ENCODE peak calls at places on chromosomes 5 and 9, in nine cellular contexts. R, B, E, J, V, S, H, K and Q are unnamed samples.

GRCh38 chr5:132830436-132831094 is at the start of gene SHROOM1:
- DNase-seq in R (peak; percentile 66), B (peak; percentile 13), E (peak; percentile 84), J (peak; percentile 27), V (peak; percentile 55), S (peak; percentile 79), H (no peak), K (no peak), Q (peak; percentile 86)

GRCh38 chr5:150587830-150588494 is 52.5 kb upstream of the SYNPO start:
- DNase-seq in R (no peak), B (no peak), E (peak; percentile 15), J (no peak), V (peak; percentile 58), S (no peak), H (no peak), K (no peak), Q (no peak)

GRCh38 chr5:151624486-151624885 is 33.4 kb upstream of the FAT2 start:
- DNase-seq in R (no peak), B (no peak), E (no peak), J (no peak), V (peak; percentile 52), S (no peak), H (no peak), K (no peak), Q (no peak)

GRCh38 chr5:72920690-72921089 is 35.2 kb upstream of the FCHO2 start:
- DNase-seq in R (no peak), B (peak; percentile 27), E (peak; percentile 74), J (no peak), V (peak; percentile 43), S (no peak), H (no peak), K (no peak), Q (no peak)

GRCh38 chr5:93088997-93089396 is 492.0 kb downstream of the NR2F1-AS1 start:
- DNase-seq in R (no peak), B (no peak), E (no peak), J (no peak), V (no peak), S (no peak), H (no peak), K (no peak), Q (no peak)

GRCh38 chr5:175609504-175609903 is 48.4 kb upstream of the HRH2 start:
- DNase-seq in R (no peak), B (no peak), E (no peak), J (no peak), V (no peak), S (no peak), H (no peak), K (no peak), Q (no peak)

GRCh38 chr5:50720061-50720460 is 53.6 kb downstream of the PARP8 start:
- DNase-seq in R (no peak), B (no peak), E (no peak), J (no peak), V (no peak), S (no peak), H (no peak), K (no peak), Q (no peak)

GRCh38 chr5:13339022-13339421 is 605.5 kb downstream of the DNAH5 start:
- DNase-seq in R (no peak), B (no peak), E (no peak), J (no peak), V (no peak), S (no peak), H (no peak), K (no peak), Q (no peak)

GRCh38 chr5:42507451-42508092 is 84.3 kb downstream of the GHR start:
- DNase-seq in R (no peak), B (no peak), E (no peak), J (no peak), V (peak; percentile 12), S (no peak), H (no peak), K (no peak), Q (no peak)

GRCh38 chr5:108634251-108634950 is 113.3 kb upstream of the FER start:
- DNase-seq in R (no peak), B (no peak), E (no peak), J (no peak), V (peak; percentile 49), S (no peak), H (no peak), K (no peak), Q (peak; percentile 27)

GRCh38 chr5:103090791-103091190 is 29.1 kb downstream of the GIN1 start:
- DNase-seq in R (no peak), B (no peak), E (no peak), J (no peak), V (no peak), S (no peak), H (no peak), K (no peak), Q (no peak)

GRCh38 chr9:37350486-37351190 is 71.9 kb upstream of the GRHPR start:
- DNase-seq in R (no peak), B (peak; percentile 68), E (peak; percentile 69), J (no peak), V (no peak), S (no peak), H (no peak), K (no peak), Q (peak; percentile 31)

GRCh38 chr9:114731701-114732100 is 49.7 kb upstream of the TEX48 start:
- DNase-seq in R (peak; percentile 31), B (no peak), E (no peak), J (no peak), V (no peak), S (no peak), H (no peak), K (no peak), Q (no peak)

GRCh38 chr5:33701251-33701650 is 190.5 kb downstream of the ADAMTS12 start:
- DNase-seq in R (no peak), B (peak; percentile 60), E (peak; percentile 41), J (no peak), V (no peak), S (no peak), H (no peak), K (no peak), Q (peak; percentile 71)

GRCh38 chr5:124456244-124456643 is 290.2 kb downstream of the ZNF608 start:
- DNase-seq in R (no peak), B (no peak), E (no peak), J (no peak), V (no peak), S (no peak), H (no peak), K (no peak), Q (no peak)

GRCh38 chr5:138770291-138770690 is 17.1 kb downstream of the CTNNA1 start:
- DNase-seq in R (no peak), B (no peak), E (no peak), J (no peak), V (no peak), S (no peak), H (no peak), K (no peak), Q (no peak)

GRCh38 chr5:42522783-42523182 is 99.5 kb downstream of the GHR start:
- DNase-seq in R (no peak), B (no peak), E (no peak), J (no peak), V (no peak), S (no peak), H (no peak), K (no peak), Q (no peak)

GRCh38 chr9:33270146-33270545 is 5.3 kb downstream of the CHMP5 start:
- DNase-seq in R (no peak), B (no peak), E (no peak), J (no peak), V (no peak), S (no peak), H (no peak), K (no peak), Q (no peak)

GRCh38 chr5:36880761-36881160 is 4.2 kb downstream of the NIPBL start:
- DNase-seq in R (no peak), B (no peak), E (peak; percentile 12), J (no peak), V (no peak), S (no peak), H (no peak), K (no peak), Q (no peak)

GRCh38 chr5:131221888-131222287 is 42.0 kb upstream of the CDC42SE2 start:
- DNase-seq in R (no peak), B (peak; percentile 10), E (peak; percentile 64), J (no peak), V (peak; percentile 17), S (no peak), H (no peak), K (no peak), Q (peak; percentile 29)

GRCh38 chr5:171316258-171317121 is 7.4 kb downstream of the TLX3 start:
- DNase-seq in R (no peak), B (no peak), E (no peak), J (no peak), V (no peak), S (no peak), H (no peak), K (no peak), Q (peak; percentile 43)

GRCh38 chr5:74639538-74640449 is 734 bp downstream of the ENC1 start:
- DNase-seq in R (no peak), B (peak; percentile 64), E (peak; percentile 61), J (peak; percentile 40), V (peak; percentile 60), S (no peak), H (peak; percentile 52), K (no peak), Q (peak; percentile 53)

GRCh38 chr9:123322771-123323481 is 33.1 kb upstream of the CRB2 start:
- DNase-seq in R (no peak), B (no peak), E (no peak), J (peak; percentile 78), V (no peak), S (no peak), H (peak; percentile 80), K (no peak), Q (no peak)

GRCh38 chr9:37559125-37559524 is 17.1 kb downstream of the FBXO10 start:
- DNase-seq in R (no peak), B (no peak), E (no peak), J (no peak), V (no peak), S (no peak), H (no peak), K (no peak), Q (no peak)

GRCh38 chr9:99807276-99807852 is 14.3 kb upstream of the NR4A3 start:
- DNase-seq in R (peak; percentile 50), B (peak; percentile 33), E (peak; percentile 77), J (peak; percentile 76), V (peak; percentile 73), S (no peak), H (peak; percentile 70), K (no peak), Q (peak; percentile 77)

GRCh38 chr5:175226506-175226905 is 217.5 kb downstream of the DRD1 start:
- DNase-seq in R (no peak), B (no peak), E (no peak), J (no peak), V (no peak), S (no peak), H (no peak), K (no peak), Q (no peak)

GRCh38 chr5:52334367-52334766 is 453.3 kb upstream of the ITGA1 start:
- DNase-seq in R (no peak), B (no peak), E (no peak), J (no peak), V (no peak), S (no peak), H (no peak), K (no peak), Q (no peak)